ENCODE peak calls at places on chromosomes 13 and 19, in ten cellular contexts. Z, U, J, O, R, C, E, F, H and L are unnamed samples.

GRCh38 chr13:112074139-112074710 is 7.3 kb downstream of the SOX1 start:
- DNase-seq in Z (no peak), U (no peak), J (no peak), O (no peak), R (no peak), C (no peak), E (no peak), F (no peak), H (peak; percentile 45), L (no peak)

GRCh38 chr13:23212621-23213020 is 31.8 kb downstream of the SGCG start:
- DNase-seq in Z (no peak), U (no peak), J (no peak), O (no peak), R (peak; percentile 31), C (no peak), E (no peak), F (peak; percentile 11), H (no peak), L (no peak)

GRCh38 chr13:98377635-98378378 is 199.1 kb downstream of the STK24 start:
- DNase-seq in Z (no peak), U (no peak), J (no peak), O (no peak), R (no peak), C (no peak), E (no peak), F (no peak), H (no peak), L (no peak)

GRCh38 chr19:50896591-50897190 is 14.5 kb downstream of the KLK4 start:
- DNase-seq in Z (peak; percentile 97), U (no peak), J (no peak), O (no peak), R (peak; percentile 66), C (peak; percentile 81), E (peak; percentile 11), F (no peak), H (no peak), L (peak; percentile 57)

GRCh38 chr19:4723465-4724251 is at the start of gene DPP9:
- DNase-seq in Z (peak; percentile 100), U (peak; percentile 91), J (peak; percentile 97), O (peak; percentile 95), R (peak; percentile 98), C (peak; percentile 98), E (peak; percentile 99), F (peak; percentile 98), H (peak; percentile 99), L (peak; percentile 98)

GRCh38 chr19:13267131-13267530 is 116.9 kb downstream of the IER2 start:
- DNase-seq in Z (no peak), U (no peak), J (no peak), O (no peak), R (no peak), C (no peak), E (no peak), F (no peak), H (no peak), L (no peak)

GRCh38 chr19:10433131-10433536 is 12.8 kb downstream of the PDE4A start:
- DNase-seq in Z (no peak), U (no peak), J (no peak), O (no peak), R (no peak), C (no peak), E (no peak), F (no peak), H (peak; percentile 49), L (no peak)

GRCh38 chr13:110642291-110642981 is 27.1 kb downstream of the NAXD start:
- DNase-seq in Z (no peak), U (no peak), J (no peak), O (no peak), R (no peak), C (no peak), E (no peak), F (no peak), H (no peak), L (no peak)

GRCh38 chr19:821228-821975 is at the start of gene PLPPR3:
- DNase-seq in Z (no peak), U (no peak), J (no peak), O (no peak), R (no peak), C (no peak), E (no peak), F (peak; percentile 67), H (peak; percentile 69), L (no peak)

GRCh38 chr13:32039488-32040013 is 8.0 kb downstream of the FRY start:
- DNase-seq in Z (no peak), U (no peak), J (no peak), O (no peak), R (no peak), C (no peak), E (no peak), F (no peak), H (no peak), L (no peak)

GRCh38 chr19:27672309-27673047 is 1540.5 kb downstream of the UQCRFS1 start:
- DNase-seq in Z (no peak), U (no peak), J (no peak), O (no peak), R (no peak), C (peak; percentile 9), E (no peak), F (no peak), H (no peak), L (no peak)

GRCh38 chr13:40096357-40096911 is 441.0 kb downstream of the COG6 start:
- DNase-seq in Z (no peak), U (no peak), J (no peak), O (no peak), R (no peak), C (no peak), E (peak; percentile 21), F (no peak), H (no peak), L (no peak)

GRCh38 chr19:31118926-31119325 is 230.3 kb downstream of the TSHZ3 start:
- DNase-seq in Z (no peak), U (no peak), J (no peak), O (no peak), R (no peak), C (no peak), E (no peak), F (no peak), H (peak; percentile 63), L (no peak)

GRCh38 chr13:32323912-32324311 is 8.6 kb downstream of the BRCA2 start:
- DNase-seq in Z (no peak), U (no peak), J (no peak), O (no peak), R (peak; percentile 73), C (peak; percentile 13), E (no peak), F (no peak), H (no peak), L (peak; percentile 83)

GRCh38 chr13:110706570-110707378 is 858 bp upstream of the CARS2 start:
- DNase-seq in Z (no peak), U (no peak), J (no peak), O (no peak), R (no peak), C (no peak), E (no peak), F (no peak), H (no peak), L (no peak)

GRCh38 chr13:34430294-34430693 is 511.8 kb upstream of the NBEA start:
- DNase-seq in Z (no peak), U (no peak), J (no peak), O (no peak), R (peak; percentile 31), C (peak; percentile 41), E (no peak), F (no peak), H (no peak), L (peak; percentile 3)

GRCh38 chr19:13103585-13103923 is 896 bp upstream of the LYL1 start:
- DNase-seq in Z (no peak), U (no peak), J (no peak), O (no peak), R (no peak), C (no peak), E (no peak), F (no peak), H (no peak), L (no peak)

GRCh38 chr19:58538257-58539168 is 5.4 kb upstream of the TRIM28 start:
- DNase-seq in Z (peak; percentile 19), U (no peak), J (no peak), O (no peak), R (no peak), C (no peak), E (no peak), F (peak; percentile 97), H (peak; percentile 92), L (no peak)

GRCh38 chr13:26216042-26216441 is 6.1 kb downstream of the RNF6 start:
- DNase-seq in Z (no peak), U (no peak), J (no peak), O (no peak), R (no peak), C (no peak), E (no peak), F (no peak), H (no peak), L (no peak)

GRCh38 chr13:72726721-72727416 is 560 bp downstream of the MZT1 start:
- DNase-seq in Z (peak; percentile 60), U (no peak), J (peak; percentile 32), O (peak; percentile 33), R (peak; percentile 28), C (no peak), E (peak; percentile 8), F (peak; percentile 75), H (peak; percentile 47), L (peak; percentile 62)

GRCh38 chr19:47230122-47230920 is 678 bp downstream of the BBC3 start:
- DNase-seq in Z (peak; percentile 80), U (no peak), J (peak; percentile 69), O (peak; percentile 21), R (peak; percentile 52), C (no peak), E (no peak), F (peak; percentile 76), H (peak; percentile 72), L (peak; percentile 50)

GRCh38 chr19:37218592-37218935 is 550 bp downstream of the ZNF383 start:
- DNase-seq in Z (peak; percentile 21), U (no peak), J (no peak), O (no peak), R (peak; percentile 67), C (no peak), E (no peak), F (no peak), H (no peak), L (peak; percentile 13)

GRCh38 chr13:76856141-76856571 is 30.0 kb downstream of the KCTD12 start:
- DNase-seq in Z (peak; percentile 10), U (no peak), J (no peak), O (no peak), R (peak; percentile 93), C (peak; percentile 57), E (no peak), F (no peak), H (no peak), L (peak; percentile 60)

GRCh38 chr19:53873451-53874383 is 6.0 kb downstream of the MYADM start:
- DNase-seq in Z (no peak), U (no peak), J (no peak), O (no peak), R (no peak), C (no peak), E (no peak), F (no peak), H (no peak), L (no peak)

GRCh38 chr19:50794778-50795664 is 4.8 kb downstream of the ACP4 start:
- DNase-seq in Z (peak; percentile 70), U (no peak), J (no peak), O (no peak), R (no peak), C (no peak), E (peak; percentile 60), F (peak; percentile 67), H (no peak), L (peak; percentile 59)